ENCODE peak calls at places on chromosomes 12 and 14, in seven cellular contexts. One of them, this sample, is unnamed.

GRCh38 chr12:46585854-46586621 is 213.5 kb upstream of the SLC38A2 start:
- DNase-seq in effector memory CD8-positive, alpha-beta T cell: no peak
- DNase-seq in fibroblast of mammary gland: peak
- DNase-seq in stimulated activated CD4-positive, alpha-beta T cell treated with anti-CD3 and anti-CD28 coated beads, Interleukin-2, amount 100 ng/mL, for 48 hours: no peak
- DNase-seq in brain microvascular endothelial cell: peak
- DNase-seq in NCI-H1417: peak
- DNase-seq in GM03348: no peak
- DNase-seq in this sample: no peak

GRCh38 chr12:107092669-107093546 is 441 bp downstream of the CRY1 start:
- DNase-seq in effector memory CD8-positive, alpha-beta T cell: peak
- DNase-seq in fibroblast of mammary gland: peak
- DNase-seq in stimulated activated CD4-positive, alpha-beta T cell treated with anti-CD3 and anti-CD28 coated beads, Interleukin-2, amount 100 ng/mL, for 48 hours: peak
- DNase-seq in brain microvascular endothelial cell: peak
- DNase-seq in NCI-H1417: peak
- DNase-seq in GM03348: no peak
- DNase-seq in this sample: no peak

GRCh38 chr14:24080142-24080530 is 8.8 kb downstream of the CPNE6 start:
- DNase-seq in effector memory CD8-positive, alpha-beta T cell: no peak
- DNase-seq in fibroblast of mammary gland: no peak
- DNase-seq in stimulated activated CD4-positive, alpha-beta T cell treated with anti-CD3 and anti-CD28 coated beads, Interleukin-2, amount 100 ng/mL, for 48 hours: no peak
- DNase-seq in brain microvascular endothelial cell: no peak
- DNase-seq in NCI-H1417: no peak
- DNase-seq in GM03348: no peak
- DNase-seq in this sample: no peak

GRCh38 chr12:26700430-26700829 is 132.6 kb downstream of the ITPR2 start:
- DNase-seq in effector memory CD8-positive, alpha-beta T cell: no peak
- DNase-seq in fibroblast of mammary gland: peak
- DNase-seq in stimulated activated CD4-positive, alpha-beta T cell treated with anti-CD3 and anti-CD28 coated beads, Interleukin-2, amount 100 ng/mL, for 48 hours: no peak
- DNase-seq in brain microvascular endothelial cell: no peak
- DNase-seq in NCI-H1417: no peak
- DNase-seq in GM03348: no peak
- DNase-seq in this sample: no peak

GRCh38 chr12:46933947-46934346 is 108.2 kb upstream of the SLC38A4 start:
- DNase-seq in effector memory CD8-positive, alpha-beta T cell: no peak
- DNase-seq in fibroblast of mammary gland: peak
- DNase-seq in stimulated activated CD4-positive, alpha-beta T cell treated with anti-CD3 and anti-CD28 coated beads, Interleukin-2, amount 100 ng/mL, for 48 hours: no peak
- DNase-seq in brain microvascular endothelial cell: peak
- DNase-seq in NCI-H1417: peak
- DNase-seq in GM03348: peak
- DNase-seq in this sample: no peak

GRCh38 chr12:5577239-5577638 is 145.3 kb downstream of the NTF3 start:
- DNase-seq in effector memory CD8-positive, alpha-beta T cell: no peak
- DNase-seq in fibroblast of mammary gland: no peak
- DNase-seq in stimulated activated CD4-positive, alpha-beta T cell treated with anti-CD3 and anti-CD28 coated beads, Interleukin-2, amount 100 ng/mL, for 48 hours: no peak
- DNase-seq in brain microvascular endothelial cell: no peak
- DNase-seq in NCI-H1417: peak
- DNase-seq in GM03348: no peak
- DNase-seq in this sample: no peak

GRCh38 chr12:76621582-76622024 is 62.0 kb upstream of the OSBPL8 start:
- DNase-seq in effector memory CD8-positive, alpha-beta T cell: peak
- DNase-seq in fibroblast of mammary gland: peak
- DNase-seq in stimulated activated CD4-positive, alpha-beta T cell treated with anti-CD3 and anti-CD28 coated beads, Interleukin-2, amount 100 ng/mL, for 48 hours: peak
- DNase-seq in brain microvascular endothelial cell: peak
- DNase-seq in NCI-H1417: peak
- DNase-seq in GM03348: peak
- DNase-seq in this sample: peak

GRCh38 chr12:49092816-49093406 is 1.7 kb downstream of the DHH start:
- DNase-seq in effector memory CD8-positive, alpha-beta T cell: no peak
- DNase-seq in fibroblast of mammary gland: no peak
- DNase-seq in stimulated activated CD4-positive, alpha-beta T cell treated with anti-CD3 and anti-CD28 coated beads, Interleukin-2, amount 100 ng/mL, for 48 hours: no peak
- DNase-seq in brain microvascular endothelial cell: no peak
- DNase-seq in NCI-H1417: no peak
- DNase-seq in GM03348: no peak
- DNase-seq in this sample: no peak

GRCh38 chr12:109126781-109127180 is 10.4 kb downstream of the ACACB start:
- DNase-seq in effector memory CD8-positive, alpha-beta T cell: no peak
- DNase-seq in fibroblast of mammary gland: peak
- DNase-seq in stimulated activated CD4-positive, alpha-beta T cell treated with anti-CD3 and anti-CD28 coated beads, Interleukin-2, amount 100 ng/mL, for 48 hours: no peak
- DNase-seq in brain microvascular endothelial cell: no peak
- DNase-seq in NCI-H1417: no peak
- DNase-seq in GM03348: no peak
- DNase-seq in this sample: no peak

GRCh38 chr12:39915249-39915648 is 190.6 kb downstream of the SLC2A13 start:
- DNase-seq in effector memory CD8-positive, alpha-beta T cell: no peak
- DNase-seq in fibroblast of mammary gland: no peak
- DNase-seq in stimulated activated CD4-positive, alpha-beta T cell treated with anti-CD3 and anti-CD28 coated beads, Interleukin-2, amount 100 ng/mL, for 48 hours: no peak
- DNase-seq in brain microvascular endothelial cell: no peak
- DNase-seq in NCI-H1417: peak
- DNase-seq in GM03348: no peak
- DNase-seq in this sample: no peak

GRCh38 chr12:14769837-14770494 is 33.3 kb downstream of the WBP11 start:
- DNase-seq in effector memory CD8-positive, alpha-beta T cell: peak
- DNase-seq in fibroblast of mammary gland: peak
- DNase-seq in stimulated activated CD4-positive, alpha-beta T cell treated with anti-CD3 and anti-CD28 coated beads, Interleukin-2, amount 100 ng/mL, for 48 hours: peak
- DNase-seq in brain microvascular endothelial cell: peak
- DNase-seq in NCI-H1417: peak
- DNase-seq in GM03348: peak
- DNase-seq in this sample: no peak

GRCh38 chr14:55454264-55455151 is 14.1 kb upstream of the TBPL2 start:
- DNase-seq in effector memory CD8-positive, alpha-beta T cell: no peak
- DNase-seq in fibroblast of mammary gland: peak
- DNase-seq in stimulated activated CD4-positive, alpha-beta T cell treated with anti-CD3 and anti-CD28 coated beads, Interleukin-2, amount 100 ng/mL, for 48 hours: no peak
- DNase-seq in brain microvascular endothelial cell: peak
- DNase-seq in NCI-H1417: peak
- DNase-seq in GM03348: peak
- DNase-seq in this sample: peak

GRCh38 chr12:65229441-65229840 is 49.0 kb upstream of the MSRB3 start:
- DNase-seq in effector memory CD8-positive, alpha-beta T cell: no peak
- DNase-seq in fibroblast of mammary gland: peak
- DNase-seq in stimulated activated CD4-positive, alpha-beta T cell treated with anti-CD3 and anti-CD28 coated beads, Interleukin-2, amount 100 ng/mL, for 48 hours: no peak
- DNase-seq in brain microvascular endothelial cell: peak
- DNase-seq in NCI-H1417: no peak
- DNase-seq in GM03348: no peak
- DNase-seq in this sample: no peak

GRCh38 chr12:15800278-15800677 is 11.1 kb upstream of the EPS8 start:
- DNase-seq in effector memory CD8-positive, alpha-beta T cell: no peak
- DNase-seq in fibroblast of mammary gland: no peak
- DNase-seq in stimulated activated CD4-positive, alpha-beta T cell treated with anti-CD3 and anti-CD28 coated beads, Interleukin-2, amount 100 ng/mL, for 48 hours: no peak
- DNase-seq in brain microvascular endothelial cell: no peak
- DNase-seq in NCI-H1417: no peak
- DNase-seq in GM03348: no peak
- DNase-seq in this sample: no peak

GRCh38 chr14:23136566-23137133 is 17.6 kb upstream of the CEBPE start:
- DNase-seq in effector memory CD8-positive, alpha-beta T cell: no peak
- DNase-seq in fibroblast of mammary gland: no peak
- DNase-seq in stimulated activated CD4-positive, alpha-beta T cell treated with anti-CD3 and anti-CD28 coated beads, Interleukin-2, amount 100 ng/mL, for 48 hours: no peak
- DNase-seq in brain microvascular endothelial cell: no peak
- DNase-seq in NCI-H1417: no peak
- DNase-seq in GM03348: no peak
- DNase-seq in this sample: no peak

GRCh38 chr12:90274407-90274806 is 565.8 kb upstream of the ATP2B1 start:
- DNase-seq in effector memory CD8-positive, alpha-beta T cell: no peak
- DNase-seq in fibroblast of mammary gland: no peak
- DNase-seq in stimulated activated CD4-positive, alpha-beta T cell treated with anti-CD3 and anti-CD28 coated beads, Interleukin-2, amount 100 ng/mL, for 48 hours: no peak
- DNase-seq in brain microvascular endothelial cell: no peak
- DNase-seq in NCI-H1417: peak
- DNase-seq in GM03348: no peak
- DNase-seq in this sample: no peak

GRCh38 chr12:98228619-98229538 is 286.5 kb upstream of the TMPO start:
- DNase-seq in effector memory CD8-positive, alpha-beta T cell: no peak
- DNase-seq in fibroblast of mammary gland: no peak
- DNase-seq in stimulated activated CD4-positive, alpha-beta T cell treated with anti-CD3 and anti-CD28 coated beads, Interleukin-2, amount 100 ng/mL, for 48 hours: no peak
- DNase-seq in brain microvascular endothelial cell: no peak
- DNase-seq in NCI-H1417: peak
- DNase-seq in GM03348: no peak
- DNase-seq in this sample: no peak

GRCh38 chr14:35196571-35196970 is 74.2 kb downstream of the PRORP start:
- DNase-seq in effector memory CD8-positive, alpha-beta T cell: no peak
- DNase-seq in fibroblast of mammary gland: peak
- DNase-seq in stimulated activated CD4-positive, alpha-beta T cell treated with anti-CD3 and anti-CD28 coated beads, Interleukin-2, amount 100 ng/mL, for 48 hours: no peak
- DNase-seq in brain microvascular endothelial cell: no peak
- DNase-seq in NCI-H1417: peak
- DNase-seq in GM03348: no peak
- DNase-seq in this sample: no peak

This sample was measured in frontal cortex.